ENCODE peak calls at places on chromosomes 2 and 18, in five cellular contexts. One of them, this sample, is unnamed.

GRCh38 chr2:780581-780980 is 103.4 kb upstream of the TMEM18 start:
- DNase-seq in activated effector memory CD4-positive, alpha-beta T cell treated with Interleukin-2 at 50 U/mL for 16 hours: no peak
- DNase-seq in T-helper 17 cell: no peak
- DNase-seq in T-helper 9 cell: no peak
- DNase-seq in neural crest cell: no peak
- DNase-seq in this sample: no peak

GRCh38 chr2:135030826-135031225 is 16.4 kb downstream of the MAP3K19 start:
- DNase-seq in activated effector memory CD4-positive, alpha-beta T cell treated with Interleukin-2 at 50 U/mL for 16 hours: no peak
- DNase-seq in T-helper 9 cell: no peak
- DNase-seq in neural crest cell: no peak
- DNase-seq in T-helper 17 cell: no peak
- DNase-seq in this sample: no peak

GRCh38 chr18:68778280-68778875 is 19.5 kb upstream of the CCDC102B start:
- DNase-seq in T-helper 9 cell: no peak
- DNase-seq in T-helper 17 cell: no peak
- DNase-seq in activated effector memory CD4-positive, alpha-beta T cell treated with Interleukin-2 at 50 U/mL for 16 hours: no peak
- DNase-seq in neural crest cell: no peak
- DNase-seq in this sample: no peak

GRCh38 chr2:23230885-23231284 is 154.1 kb upstream of the KLHL29 start:
- DNase-seq in activated effector memory CD4-positive, alpha-beta T cell treated with Interleukin-2 at 50 U/mL for 16 hours: no peak
- DNase-seq in T-helper 9 cell: no peak
- DNase-seq in T-helper 17 cell: no peak
- DNase-seq in neural crest cell: no peak
- DNase-seq in this sample: peak

GRCh38 chr2:10076988-10077527 is 3.2 kb downstream of the CYS1 start:
- DNase-seq in T-helper 9 cell: no peak
- DNase-seq in T-helper 17 cell: no peak
- DNase-seq in activated effector memory CD4-positive, alpha-beta T cell treated with Interleukin-2 at 50 U/mL for 16 hours: no peak
- DNase-seq in neural crest cell: no peak
- DNase-seq in this sample: no peak

GRCh38 chr2:31567679-31568078 is 13.1 kb downstream of the SRD5A2 start:
- DNase-seq in T-helper 9 cell: no peak
- DNase-seq in activated effector memory CD4-positive, alpha-beta T cell treated with Interleukin-2 at 50 U/mL for 16 hours: no peak
- DNase-seq in T-helper 17 cell: no peak
- DNase-seq in neural crest cell: no peak
- DNase-seq in this sample: no peak

GRCh38 chr2:232292395-232293154 is 86.0 kb upstream of the ALPP start:
- DNase-seq in activated effector memory CD4-positive, alpha-beta T cell treated with Interleukin-2 at 50 U/mL for 16 hours: peak
- DNase-seq in T-helper 17 cell: no peak
- DNase-seq in neural crest cell: peak
- DNase-seq in T-helper 9 cell: peak
- DNase-seq in this sample: peak

GRCh38 chr18:37476182-37476581 is 89.4 kb downstream of the CELF4 start:
- DNase-seq in T-helper 17 cell: no peak
- DNase-seq in neural crest cell: peak
- DNase-seq in activated effector memory CD4-positive, alpha-beta T cell treated with Interleukin-2 at 50 U/mL for 16 hours: no peak
- DNase-seq in T-helper 9 cell: no peak
- DNase-seq in this sample: no peak

GRCh38 chr2:128455710-128456050 is 137.0 kb upstream of the HS6ST1 start:
- DNase-seq in T-helper 9 cell: no peak
- DNase-seq in T-helper 17 cell: no peak
- DNase-seq in activated effector memory CD4-positive, alpha-beta T cell treated with Interleukin-2 at 50 U/mL for 16 hours: no peak
- DNase-seq in neural crest cell: no peak
- DNase-seq in this sample: no peak

GRCh38 chr2:118714115-118714514 is 133.3 kb downstream of the EN1 start:
- DNase-seq in activated effector memory CD4-positive, alpha-beta T cell treated with Interleukin-2 at 50 U/mL for 16 hours: no peak
- DNase-seq in T-helper 9 cell: no peak
- DNase-seq in T-helper 17 cell: no peak
- DNase-seq in neural crest cell: no peak
- DNase-seq in this sample: no peak

GRCh38 chr2:11904029-11904428 is 157.6 kb downstream of the LPIN1 start:
- DNase-seq in activated effector memory CD4-positive, alpha-beta T cell treated with Interleukin-2 at 50 U/mL for 16 hours: no peak
- DNase-seq in T-helper 17 cell: no peak
- DNase-seq in T-helper 9 cell: no peak
- DNase-seq in neural crest cell: no peak
- DNase-seq in this sample: no peak

GRCh38 chr18:22977847-22978701 is 44.9 kb downstream of the RBBP8 start:
- DNase-seq in neural crest cell: no peak
- DNase-seq in T-helper 17 cell: no peak
- DNase-seq in T-helper 9 cell: no peak
- DNase-seq in activated effector memory CD4-positive, alpha-beta T cell treated with Interleukin-2 at 50 U/mL for 16 hours: no peak
- DNase-seq in this sample: no peak

GRCh38 chr2:200901459-200902072 is 12.4 kb downstream of the NIF3L1 start:
- DNase-seq in T-helper 9 cell: peak
- DNase-seq in activated effector memory CD4-positive, alpha-beta T cell treated with Interleukin-2 at 50 U/mL for 16 hours: peak
- DNase-seq in T-helper 17 cell: peak
- DNase-seq in neural crest cell: peak
- DNase-seq in this sample: peak

GRCh38 chr2:193476171-193476800 is 1281.6 kb upstream of the TMEFF2 start:
- DNase-seq in neural crest cell: no peak
- DNase-seq in activated effector memory CD4-positive, alpha-beta T cell treated with Interleukin-2 at 50 U/mL for 16 hours: no peak
- DNase-seq in T-helper 17 cell: no peak
- DNase-seq in T-helper 9 cell: no peak
- DNase-seq in this sample: no peak

GRCh38 chr18:48853588-48853987 is 97.2 kb downstream of the SMAD7 start:
- DNase-seq in activated effector memory CD4-positive, alpha-beta T cell treated with Interleukin-2 at 50 U/mL for 16 hours: no peak
- DNase-seq in T-helper 9 cell: no peak
- DNase-seq in T-helper 17 cell: no peak
- DNase-seq in neural crest cell: no peak
- DNase-seq in this sample: no peak